ENCODE peak calls at places on chromosomes 2 and 18, in nine cellular contexts. K, A, O, B, X, J, E, F and G are unnamed samples.

GRCh38 chr2:8543412-8544167 is 138.3 kb upstream of the ID2 start:
- DNase-seq in K (peak), A (no peak), O (peak), B (no peak), X (no peak), J (no peak), E (peak), F (no peak), G (no peak)

GRCh38 chr18:58785171-58785805 is 79.4 kb upstream of the ZNF532 start:
- DNase-seq in K (peak), A (no peak), O (peak), B (no peak), X (no peak), J (no peak), E (no peak), F (no peak), G (no peak)

GRCh38 chr2:60745761-60746160 is 10.3 kb upstream of the PAPOLG start:
- DNase-seq in K (peak), A (no peak), O (peak), B (no peak), X (no peak), J (no peak), E (no peak), F (no peak), G (no peak)

GRCh38 chr2:205375453-205375852 is 306.8 kb upstream of the NRP2 start:
- DNase-seq in K (no peak), A (no peak), O (no peak), B (no peak), X (no peak), J (no peak), E (no peak), F (no peak), G (no peak)

GRCh38 chr2:100294162-100294497 is 28.2 kb downstream of the LONRF2 start:
- DNase-seq in K (no peak), A (no peak), O (no peak), B (no peak), X (no peak), J (no peak), E (no peak), F (no peak), G (no peak)

GRCh38 chr18:25896178-25896780 is 194.1 kb downstream of the SS18 start:
- DNase-seq in K (peak), A (peak), O (peak), B (no peak), X (no peak), J (no peak), E (peak), F (peak), G (peak)

GRCh38 chr2:35298493-35298892 is 1057.1 kb upstream of the CRIM1 start:
- DNase-seq in K (peak), A (no peak), O (peak), B (no peak), X (no peak), J (no peak), E (no peak), F (no peak), G (no peak)

GRCh38 chr2:40734797-40735196 is 282.9 kb upstream of the SLC8A1 start:
- DNase-seq in K (peak), A (no peak), O (peak), B (no peak), X (no peak), J (no peak), E (no peak), F (no peak), G (no peak)

GRCh38 chr18:49878015-49878414 is 64.7 kb upstream of the ACAA2 start:
- DNase-seq in K (no peak), A (no peak), O (no peak), B (no peak), X (no peak), J (no peak), E (no peak), F (no peak), G (no peak)

GRCh38 chr2:105712166-105712915 is 32.4 kb upstream of the NCK2 start:
- DNase-seq in K (peak), A (peak), O (peak), B (no peak), X (no peak), J (no peak), E (no peak), F (no peak), G (no peak)

GRCh38 chr2:73985318-73986084 is 791 bp downstream of the TET3 start:
- DNase-seq in K (peak), A (no peak), O (no peak), B (peak), X (no peak), J (peak), E (peak), F (no peak), G (no peak)

GRCh38 chr2:156110890-156111289 is 221.6 kb downstream of the NR4A2 start:
- DNase-seq in K (no peak), A (no peak), O (no peak), B (no peak), X (no peak), J (no peak), E (peak), F (no peak), G (peak)

GRCh38 chr2:219631406-219631891 is 4.0 kb downstream of the SLC4A3 start:
- DNase-seq in K (no peak), A (no peak), O (no peak), B (no peak), X (no peak), J (no peak), E (no peak), F (no peak), G (no peak)

GRCh38 chr2:25341753-25342371 is at the start of gene DNMT3A:
- DNase-seq in K (peak), A (peak), O (peak), B (peak), X (peak), J (peak), E (peak), F (no peak), G (peak)

GRCh38 chr2:46351388-46352141 is 54.4 kb downstream of the EPAS1 start:
- DNase-seq in K (no peak), A (no peak), O (no peak), B (peak), X (no peak), J (peak), E (no peak), F (no peak), G (no peak)

GRCh38 chr2:202965810-202966454 is 48.7 kb upstream of the NBEAL1 start:
- DNase-seq in K (peak), A (no peak), O (peak), B (no peak), X (no peak), J (no peak), E (peak), F (no peak), G (no peak)

GRCh38 chr18:65725421-65726050 is 25.3 kb upstream of the CDH7 start:
- DNase-seq in K (peak), A (peak), O (no peak), B (no peak), X (no peak), J (no peak), E (no peak), F (peak), G (peak)

GRCh38 chr2:198127627-198128026 is 323.2 kb downstream of the PLCL1 start:
- DNase-seq in K (peak), A (no peak), O (peak), B (peak), X (no peak), J (peak), E (no peak), F (peak), G (peak)

GRCh38 chr2:10629819-10630532 is 59.8 kb downstream of the NOL10 start:
- DNase-seq in K (no peak), A (no peak), O (no peak), B (no peak), X (no peak), J (no peak), E (no peak), F (no peak), G (no peak)

GRCh38 chr2:133341575-133341974 is 226.7 kb downstream of the NCKAP5 start:
- DNase-seq in K (no peak), A (no peak), O (no peak), B (no peak), X (no peak), J (no peak), E (no peak), F (no peak), G (no peak)

GRCh38 chr18:10124557-10124956 is 210.7 kb downstream of the VAPA start:
- DNase-seq in K (no peak), A (no peak), O (no peak), B (no peak), X (no peak), J (no peak), E (no peak), F (no peak), G (no peak)

GRCh38 chr2:237414056-237414661 is at the start of gene COL6A3:
- DNase-seq in K (no peak), A (no peak), O (peak), B (no peak), X (no peak), J (no peak), E (no peak), F (no peak), G (no peak)

GRCh38 chr2:84152471-84152870 is 306.6 kb downstream of the SUCLG1 start:
- DNase-seq in K (no peak), A (no peak), O (no peak), B (no peak), X (no peak), J (no peak), E (no peak), F (no peak), G (no peak)

GRCh38 chr18:25097119-25098114 is 254.5 kb downstream of the ZNF521 start:
- DNase-seq in K (no peak), A (no peak), O (peak), B (no peak), X (no peak), J (no peak), E (no peak), F (no peak), G (no peak)

GRCh38 chr2:146579154-146579930 is 1265.5 kb upstream of the ACVR2A start:
- DNase-seq in K (peak), A (no peak), O (peak), B (no peak), X (no peak), J (no peak), E (no peak), F (no peak), G (no peak)

GRCh38 chr18:73462092-73462491 is 594.3 kb upstream of the NETO1 start:
- DNase-seq in K (peak), A (no peak), O (peak), B (no peak), X (no peak), J (no peak), E (no peak), F (no peak), G (no peak)

GRCh38 chr18:26971327-26971918 is 105.9 kb upstream of the AQP4 start:
- DNase-seq in K (no peak), A (peak), O (no peak), B (no peak), X (no peak), J (no peak), E (no peak), F (no peak), G (peak)

GRCh38 chr2:240405133-240405532 is 30.3 kb upstream of the GPC1 start:
- DNase-seq in K (no peak), A (no peak), O (no peak), B (no peak), X (no peak), J (no peak), E (no peak), F (no peak), G (no peak)

GRCh38 chr2:101679801-101680487 is 17.6 kb upstream of the MAP4K4 start:
- DNase-seq in K (no peak), A (no peak), O (peak), B (no peak), X (no peak), J (no peak), E (no peak), F (no peak), G (no peak)

GRCh38 chr2:24477229-24477628 is 13.8 kb upstream of the NCOA1 start:
- DNase-seq in K (no peak), A (no peak), O (no peak), B (no peak), X (no peak), J (no peak), E (no peak), F (no peak), G (no peak)

GRCh38 chr2:148978736-148979135 is 59.8 kb upstream of the LYPD6B start:
- DNase-seq in K (no peak), A (peak), O (peak), B (no peak), X (no peak), J (no peak), E (no peak), F (no peak), G (no peak)

GRCh38 chr2:12089496-12089895 is 343.1 kb downstream of the LPIN1 start:
- DNase-seq in K (no peak), A (no peak), O (no peak), B (no peak), X (no peak), J (no peak), E (no peak), F (no peak), G (no peak)